ENCODE peak calls at places on chromosomes 13 and 19, in nine cellular contexts. One of them, this sample, is unnamed.

GRCh38 chr13:92821324-92821723 is 405.3 kb upstream of the GPC6 start:
- DNase-seq in psoas muscle: no peak
- DNase-seq in foreskin keratinocyte: no peak
- DNase-seq in neuronal stem cell: no peak
- DNase-seq in thyroid gland: no peak
- DNase-seq in cardiac muscle cell: no peak
- DNase-seq in MG63: no peak
- DNase-seq in upper lobe of right lung: no peak
- DNase-seq in transverse colon: no peak
- DNase-seq in this sample: no peak

GRCh38 chr19:1279782-1280341 is 4.5 kb downstream of the FAM174C start:
- DNase-seq in neuronal stem cell: peak; percentile 84
- DNase-seq in cardiac muscle cell: peak; percentile 88
- DNase-seq in foreskin keratinocyte: peak; percentile 54
- DNase-seq in upper lobe of right lung: peak; percentile 92
- DNase-seq in thyroid gland: peak; percentile 79
- DNase-seq in transverse colon: peak; percentile 89
- DNase-seq in MG63: peak; percentile 57
- DNase-seq in psoas muscle: peak; percentile 91
- DNase-seq in this sample: peak; percentile 71

GRCh38 chr19:48415395-48415794 is 21.9 kb downstream of the GRIN2D start:
- DNase-seq in neuronal stem cell: no peak
- DNase-seq in thyroid gland: peak; percentile 69
- DNase-seq in transverse colon: peak; percentile 92
- DNase-seq in cardiac muscle cell: peak; percentile 57
- DNase-seq in foreskin keratinocyte: peak; percentile 56
- DNase-seq in psoas muscle: peak; percentile 86
- DNase-seq in MG63: peak; percentile 70
- DNase-seq in upper lobe of right lung: peak; percentile 87
- DNase-seq in this sample: peak; percentile 57

GRCh38 chr19:18470153-18470552 is 32.2 kb upstream of the ISYNA1 start:
- DNase-seq in thyroid gland: no peak
- DNase-seq in upper lobe of right lung: no peak
- DNase-seq in transverse colon: no peak
- DNase-seq in foreskin keratinocyte: no peak
- DNase-seq in psoas muscle: no peak
- DNase-seq in neuronal stem cell: no peak
- DNase-seq in MG63: no peak
- DNase-seq in cardiac muscle cell: no peak
- DNase-seq in this sample: no peak

GRCh38 chr19:55070755-55071502 is 4.7 kb upstream of the EPS8L1 start:
- DNase-seq in MG63: peak; percentile 88
- DNase-seq in upper lobe of right lung: no peak
- DNase-seq in neuronal stem cell: no peak
- DNase-seq in psoas muscle: no peak
- DNase-seq in cardiac muscle cell: peak; percentile 46
- DNase-seq in thyroid gland: no peak
- DNase-seq in foreskin keratinocyte: peak; percentile 74
- DNase-seq in transverse colon: peak; percentile 86
- DNase-seq in this sample: peak; percentile 88

GRCh38 chr13:51451467-51452390 is 1.1 kb downstream of the INTS6 start:
- DNase-seq in MG63: peak; percentile 71
- DNase-seq in neuronal stem cell: peak; percentile 70
- DNase-seq in transverse colon: peak; percentile 88
- DNase-seq in upper lobe of right lung: peak; percentile 94
- DNase-seq in thyroid gland: peak; percentile 85
- DNase-seq in foreskin keratinocyte: peak; percentile 44
- DNase-seq in cardiac muscle cell: peak; percentile 83
- DNase-seq in psoas muscle: peak; percentile 93
- DNase-seq in this sample: peak; percentile 33

GRCh38 chr19:35024095-35024494 is 6.2 kb upstream of the SCN1B start:
- DNase-seq in foreskin keratinocyte: no peak
- DNase-seq in transverse colon: no peak
- DNase-seq in neuronal stem cell: no peak
- DNase-seq in upper lobe of right lung: no peak
- DNase-seq in thyroid gland: no peak
- DNase-seq in cardiac muscle cell: no peak
- DNase-seq in psoas muscle: no peak
- DNase-seq in MG63: no peak
- DNase-seq in this sample: no peak

GRCh38 chr13:41751277-41751676 is 209.6 kb downstream of the VWA8 start:
- DNase-seq in neuronal stem cell: no peak
- DNase-seq in psoas muscle: no peak
- DNase-seq in cardiac muscle cell: peak; percentile 86
- DNase-seq in thyroid gland: peak; percentile 5
- DNase-seq in foreskin keratinocyte: no peak
- DNase-seq in transverse colon: no peak
- DNase-seq in upper lobe of right lung: no peak
- DNase-seq in MG63: peak; percentile 5
- DNase-seq in this sample: no peak

GRCh38 chr13:46721054-46721453 is 75.9 kb downstream of the ESD start:
- DNase-seq in transverse colon: peak; percentile 39
- DNase-seq in upper lobe of right lung: no peak
- DNase-seq in neuronal stem cell: peak; percentile 23
- DNase-seq in foreskin keratinocyte: no peak
- DNase-seq in MG63: peak; percentile 23
- DNase-seq in psoas muscle: no peak
- DNase-seq in thyroid gland: peak; percentile 53
- DNase-seq in cardiac muscle cell: peak; percentile 68
- DNase-seq in this sample: peak; percentile 18

GRCh38 chr13:87999141-87999765 is 328.1 kb downstream of the SLITRK5 start:
- DNase-seq in MG63: peak; percentile 45
- DNase-seq in psoas muscle: no peak
- DNase-seq in transverse colon: no peak
- DNase-seq in thyroid gland: no peak
- DNase-seq in cardiac muscle cell: peak; percentile 36
- DNase-seq in neuronal stem cell: no peak
- DNase-seq in foreskin keratinocyte: peak; percentile 76
- DNase-seq in upper lobe of right lung: no peak
- DNase-seq in this sample: peak; percentile 26

GRCh38 chr19:2775556-2776430 is 7.3 kb downstream of the SGTA start:
- DNase-seq in foreskin keratinocyte: no peak
- DNase-seq in MG63: peak; percentile 71
- DNase-seq in upper lobe of right lung: peak; percentile 81
- DNase-seq in transverse colon: peak; percentile 71
- DNase-seq in thyroid gland: no peak
- DNase-seq in neuronal stem cell: no peak
- DNase-seq in psoas muscle: peak; percentile 70
- DNase-seq in cardiac muscle cell: peak; percentile 54
- DNase-seq in this sample: no peak

GRCh38 chr19:1409204-1410005 is 2.0 kb downstream of the DAZAP1 start:
- DNase-seq in thyroid gland: no peak
- DNase-seq in MG63: no peak
- DNase-seq in transverse colon: no peak
- DNase-seq in cardiac muscle cell: no peak
- DNase-seq in upper lobe of right lung: peak; percentile 75
- DNase-seq in neuronal stem cell: no peak
- DNase-seq in psoas muscle: no peak
- DNase-seq in foreskin keratinocyte: no peak
- DNase-seq in this sample: no peak

GRCh38 chr19:33811246-33811645 is 14.6 kb downstream of the KCTD15 start:
- DNase-seq in psoas muscle: no peak
- DNase-seq in transverse colon: no peak
- DNase-seq in upper lobe of right lung: peak; percentile 55
- DNase-seq in cardiac muscle cell: no peak
- DNase-seq in foreskin keratinocyte: no peak
- DNase-seq in neuronal stem cell: no peak
- DNase-seq in MG63: no peak
- DNase-seq in thyroid gland: no peak
- DNase-seq in this sample: no peak

GRCh38 chr19:47049307-47049700 is 880 bp upstream of the TMEM160 start:
- DNase-seq in transverse colon: no peak
- DNase-seq in cardiac muscle cell: peak; percentile 54
- DNase-seq in foreskin keratinocyte: peak; percentile 81
- DNase-seq in psoas muscle: no peak
- DNase-seq in MG63: peak; percentile 53
- DNase-seq in neuronal stem cell: no peak
- DNase-seq in upper lobe of right lung: no peak
- DNase-seq in thyroid gland: peak; percentile 29
- DNase-seq in this sample: peak; percentile 12

GRCh38 chr19:38989066-38989605 is 13.6 kb upstream of the FBXO17 start:
- DNase-seq in transverse colon: no peak
- DNase-seq in psoas muscle: no peak
- DNase-seq in cardiac muscle cell: no peak
- DNase-seq in thyroid gland: no peak
- DNase-seq in upper lobe of right lung: no peak
- DNase-seq in MG63: peak; percentile 39
- DNase-seq in neuronal stem cell: peak; percentile 58
- DNase-seq in foreskin keratinocyte: no peak
- DNase-seq in this sample: no peak

DNA sequence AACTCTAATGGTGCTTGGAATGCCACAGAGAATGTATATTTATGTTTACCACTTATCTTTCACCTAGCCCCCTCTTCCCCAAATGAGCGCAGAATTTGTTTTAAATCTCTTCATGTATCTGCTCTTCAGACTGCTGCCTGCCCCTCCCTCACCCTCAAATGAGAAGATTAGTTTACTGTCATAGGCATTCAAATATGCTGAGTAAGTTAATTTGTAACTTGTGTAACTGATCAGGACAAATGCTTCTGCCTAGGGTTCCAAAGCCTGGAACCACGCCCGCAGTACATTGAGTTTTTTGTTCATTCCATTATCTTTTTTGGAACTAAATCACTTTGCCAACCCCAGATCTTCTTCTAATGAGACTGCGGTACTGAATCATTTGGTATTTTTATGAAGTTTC is 74.5 kb downstream of the ATP8A2 start:
- DNase-seq in foreskin keratinocyte: no peak
- DNase-seq in psoas muscle: no peak
- DNase-seq in cardiac muscle cell: no peak
- DNase-seq in MG63: no peak
- DNase-seq in upper lobe of right lung: no peak
- DNase-seq in transverse colon: no peak
- DNase-seq in thyroid gland: no peak
- DNase-seq in neuronal stem cell: no peak
- DNase-seq in this sample: no peak
- H3K27me3 ChIP-seq in foreskin keratinocyte: peaks cover 15% of the 10 kb centered on the region
- H3K27me3 ChIP-seq in psoas muscle: no peaks in the 10 kb centered on the region
- H3K27me3 ChIP-seq in cardiac muscle cell: peaks cover 8% of the 10 kb centered on the region
- H3K27me3 ChIP-seq in MG63: peaks cover 44% of the 10 kb centered on the region
- H3K27me3 ChIP-seq in upper lobe of right lung: no peaks in the 10 kb centered on the region
- H3K27me3 ChIP-seq in transverse colon: no peaks in the 10 kb centered on the region
- H3K27me3 ChIP-seq in thyroid gland: no peaks in the 10 kb centered on the region
- H3K27me3 ChIP-seq in neuronal stem cell: no peaks in the 10 kb centered on the region
- H3K27me3 ChIP-seq in this sample: no peaks in the 10 kb centered on the region

GRCh38 chr13:28532226-28533048 is 37.5 kb upstream of the FLT1 start:
- DNase-seq in neuronal stem cell: peak; percentile 47
- DNase-seq in MG63: peak; percentile 14
- DNase-seq in transverse colon: no peak
- DNase-seq in thyroid gland: peak; percentile 27
- DNase-seq in foreskin keratinocyte: no peak
- DNase-seq in psoas muscle: peak; percentile 66
- DNase-seq in upper lobe of right lung: peak; percentile 73
- DNase-seq in cardiac muscle cell: peak; percentile 36
- DNase-seq in this sample: no peak
- H3K27me3 ChIP-seq in neuronal stem cell: peaks cover 9% of the 10 kb centered on the region
- H3K27me3 ChIP-seq in MG63: peaks cover 13% of the 10 kb centered on the region
- H3K27me3 ChIP-seq in transverse colon: peaks cover 65% of the 10 kb centered on the region
- H3K27me3 ChIP-seq in thyroid gland: no peaks in the 10 kb centered on the region
- H3K27me3 ChIP-seq in foreskin keratinocyte: peaks cover 80% of the 10 kb centered on the region
- H3K27me3 ChIP-seq in psoas muscle: no peaks in the 10 kb centered on the region
- H3K27me3 ChIP-seq in upper lobe of right lung: peaks cover 26% of the 10 kb centered on the region
- H3K27me3 ChIP-seq in cardiac muscle cell: peaks cover 43% of the 10 kb centered on the region
- H3K27me3 ChIP-seq in this sample: peaks cover 15% of the 10 kb centered on the region

DNA sequence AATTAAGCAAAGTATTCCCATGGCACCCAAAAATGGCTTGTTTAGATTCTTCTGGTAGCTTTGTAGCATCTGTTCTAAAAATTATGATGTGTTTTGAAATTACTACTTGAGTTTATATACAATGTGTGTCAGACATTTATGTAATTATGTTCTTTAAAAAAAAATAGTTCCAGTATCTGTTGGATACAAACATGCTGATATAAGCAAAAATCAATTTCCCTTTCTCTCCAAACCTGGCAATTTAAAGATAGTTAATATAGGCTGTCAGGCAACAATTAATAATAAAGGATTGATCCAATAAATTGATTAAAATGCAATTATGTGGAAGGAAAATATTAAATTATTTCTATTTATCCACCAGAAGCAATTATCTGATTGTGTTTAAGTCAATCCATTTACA is 41.7 kb downstream of the OXGR1 start:
- DNase-seq in foreskin keratinocyte: no peak
- DNase-seq in cardiac muscle cell: no peak
- DNase-seq in neuronal stem cell: no peak
- DNase-seq in thyroid gland: no peak
- DNase-seq in upper lobe of right lung: no peak
- DNase-seq in psoas muscle: no peak
- DNase-seq in transverse colon: no peak
- DNase-seq in MG63: no peak
- DNase-seq in this sample: no peak
- H3K27me3 ChIP-seq in foreskin keratinocyte: no peaks in the 10 kb centered on the region
- H3K27me3 ChIP-seq in cardiac muscle cell: no peaks in the 10 kb centered on the region
- H3K27me3 ChIP-seq in neuronal stem cell: no peaks in the 10 kb centered on the region
- H3K27me3 ChIP-seq in thyroid gland: no peaks in the 10 kb centered on the region
- H3K27me3 ChIP-seq in upper lobe of right lung: no peaks in the 10 kb centered on the region
- H3K27me3 ChIP-seq in psoas muscle: no peaks in the 10 kb centered on the region
- H3K27me3 ChIP-seq in transverse colon: no peaks in the 10 kb centered on the region
- H3K27me3 ChIP-seq in MG63: no peaks in the 10 kb centered on the region
- H3K27me3 ChIP-seq in this sample: no peaks in the 10 kb centered on the region

DNA sequence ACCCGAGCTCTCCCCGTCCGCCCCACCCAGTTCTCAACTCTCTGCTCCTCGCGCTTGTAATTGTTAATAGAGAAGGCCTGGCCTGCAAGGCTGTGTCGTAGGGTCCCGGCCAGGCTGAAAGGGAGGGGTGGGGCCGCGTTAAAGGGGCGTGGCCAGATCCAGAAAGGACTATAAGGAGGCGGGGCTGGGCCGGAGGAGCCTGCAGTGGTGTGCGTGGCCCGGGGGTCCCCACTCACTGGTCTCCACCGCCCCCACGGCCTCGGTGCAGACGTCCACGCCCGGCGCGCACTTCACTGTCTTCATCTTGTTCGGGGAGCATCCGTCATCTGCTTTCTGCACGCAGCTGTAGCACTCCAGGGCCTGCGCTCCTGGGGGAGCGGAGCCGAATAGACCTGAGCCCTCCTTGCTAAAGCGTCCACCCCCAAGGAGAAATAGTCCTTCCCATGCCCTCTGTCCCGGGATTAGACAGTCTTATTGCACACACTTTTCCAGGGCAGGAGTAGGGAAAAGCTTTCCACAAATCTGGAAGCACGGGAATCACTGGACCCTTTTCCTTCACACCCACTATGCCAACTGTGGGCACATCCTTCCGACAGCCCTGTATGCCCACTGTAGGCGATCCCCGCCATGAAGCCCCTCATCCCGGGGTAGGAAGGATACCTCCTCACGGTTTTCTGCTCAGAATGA is 1.2 kb downstream of the LYPD3 start:
- DNase-seq in neuronal stem cell: no peak
- DNase-seq in thyroid gland: peak; percentile 63
- DNase-seq in psoas muscle: peak; percentile 81
- DNase-seq in transverse colon: peak; percentile 81
- DNase-seq in upper lobe of right lung: peak; percentile 87
- DNase-seq in foreskin keratinocyte: no peak
- DNase-seq in cardiac muscle cell: no peak
- DNase-seq in MG63: no peak
- DNase-seq in this sample: no peak
- H3K27me3 ChIP-seq in neuronal stem cell: peaks cover 6% of the 10 kb centered on the region
- H3K27me3 ChIP-seq in thyroid gland: no peaks in the 10 kb centered on the region
- H3K27me3 ChIP-seq in psoas muscle: no peaks in the 10 kb centered on the region
- H3K27me3 ChIP-seq in transverse colon: no peaks in the 10 kb centered on the region
- H3K27me3 ChIP-seq in upper lobe of right lung: peaks cover 10% of the 10 kb centered on the region
- H3K27me3 ChIP-seq in foreskin keratinocyte: no peaks in the 10 kb centered on the region
- H3K27me3 ChIP-seq in cardiac muscle cell: peaks cover 12% of the 10 kb centered on the region
- H3K27me3 ChIP-seq in MG63: peaks cover 2% of the 10 kb centered on the region
- H3K27me3 ChIP-seq in this sample: no peaks in the 10 kb centered on the region